ENCODE peak calls at places on chromosomes 12 and 14, in four cellular contexts. O, F, X and S are unnamed samples.
A peak's percentile ranks its signal among the peaks of the same experiment; 100 is the strongest.

GRCh38 chr14:98010791-98011190 is 1213.6 kb downstream of the VRK1 start:
- DNase-seq in O (no peak), F (no peak), X (no peak), S (no peak)

GRCh38 chr12:92032101-92032500 is 113.5 kb downstream of the BTG1 start:
- DNase-seq in O (no peak), F (no peak), X (no peak), S (no peak)

GRCh38 chr12:114134922-114135321 is 168.8 kb upstream of the RBM19 start:
- DNase-seq in O (no peak), F (no peak), X (no peak), S (no peak)

GRCh38 chr12:116391501-116391900 is 114.0 kb upstream of the MED13L start:
- DNase-seq in O (no peak), F (no peak), X (no peak), S (no peak)

GRCh38 chr14:103880334-103880985 is 33.1 kb upstream of the PPP1R13B start:
- DNase-seq in O (no peak), F (peak; percentile 85), X (peak; percentile 89), S (no peak)

GRCh38 chr14:90574640-90575131 is 177.9 kb downstream of the CALM1 start:
- DNase-seq in O (no peak), F (peak; percentile 81), X (no peak), S (no peak)

GRCh38 chr12:122356192-122356635 is 66.3 kb downstream of the CLIP1 start:
- DNase-seq in O (no peak), F (no peak), X (peak; percentile 41), S (peak; percentile 48)

GRCh38 chr12:103909811-103910210 is 20.4 kb upstream of the HSP90B1 start:
- DNase-seq in O (no peak), F (no peak), X (no peak), S (no peak)

GRCh38 chr12:25320123-25321006 is 69.6 kb upstream of the KRAS start:
- DNase-seq in O (no peak), F (no peak), X (no peak), S (no peak)

GRCh38 chr14:104147346-104148125 is 9.1 kb downstream of the KIF26A start:
- DNase-seq in O (no peak), F (peak; percentile 21), X (no peak), S (no peak)

GRCh38 chr14:88426271-88426670 is 40.8 kb downstream of the SPATA7 start:
- DNase-seq in O (no peak), F (no peak), X (no peak), S (no peak)

GRCh38 chr12:103966736-103967135 is 1.1 kb downstream of the TDG start:
- DNase-seq in O (no peak), F (no peak), X (no peak), S (no peak)

GRCh38 chr12:117044790-117045174 is 54.4 kb downstream of the TESC start:
- DNase-seq in O (no peak), F (no peak), X (no peak), S (no peak)

GRCh38 chr14:32307881-32308582 is 21.1 kb upstream of the AKAP6 start:
- DNase-seq in O (no peak), F (no peak), X (no peak), S (no peak)

GRCh38 chr14:106268013-106268727 is 741.8 kb downstream of the TMEM121 start:
- DNase-seq in O (peak; percentile 40), F (no peak), X (no peak), S (peak; percentile 78)

GRCh38 chr14:35883677-35884293 is 57.6 kb downstream of the BRMS1L start:
- DNase-seq in O (no peak), F (no peak), X (no peak), S (peak; percentile 6)

GRCh38 chr12:32494676-32495075 is 95.3 kb downstream of the FGD4 start:
- DNase-seq in O (no peak), F (no peak), X (no peak), S (no peak)

GRCh38 chr12:126182619-126183236 is 1117.5 kb downstream of the AACS start:
- DNase-seq in O (no peak), F (no peak), X (no peak), S (no peak)

DNA sequence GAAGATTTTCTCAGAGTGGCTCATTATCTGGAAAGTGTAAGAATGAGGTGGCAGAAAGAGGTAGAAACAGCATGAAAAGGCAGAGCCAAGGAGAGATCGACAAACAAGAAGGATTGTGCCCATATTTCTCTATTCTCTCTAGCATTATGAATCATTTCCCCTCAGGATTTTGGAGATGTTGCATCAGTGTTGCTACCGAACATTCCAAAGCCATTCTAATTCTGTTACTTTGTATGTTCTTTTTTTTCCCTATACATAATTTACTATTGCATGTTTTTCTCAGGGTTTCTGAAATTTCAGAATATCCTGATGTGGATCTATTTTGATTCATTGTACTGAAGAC is 61.4 kb downstream of the KICS2 start:
- DNase-seq in O (no peak), F (no peak), X (no peak), S (no peak)
- H3K4me3 ChIP-seq in O (no peak overlapping the region), F (no peak overlapping the region), X (no peak overlapping the region), S (no peak overlapping the region)

DNA sequence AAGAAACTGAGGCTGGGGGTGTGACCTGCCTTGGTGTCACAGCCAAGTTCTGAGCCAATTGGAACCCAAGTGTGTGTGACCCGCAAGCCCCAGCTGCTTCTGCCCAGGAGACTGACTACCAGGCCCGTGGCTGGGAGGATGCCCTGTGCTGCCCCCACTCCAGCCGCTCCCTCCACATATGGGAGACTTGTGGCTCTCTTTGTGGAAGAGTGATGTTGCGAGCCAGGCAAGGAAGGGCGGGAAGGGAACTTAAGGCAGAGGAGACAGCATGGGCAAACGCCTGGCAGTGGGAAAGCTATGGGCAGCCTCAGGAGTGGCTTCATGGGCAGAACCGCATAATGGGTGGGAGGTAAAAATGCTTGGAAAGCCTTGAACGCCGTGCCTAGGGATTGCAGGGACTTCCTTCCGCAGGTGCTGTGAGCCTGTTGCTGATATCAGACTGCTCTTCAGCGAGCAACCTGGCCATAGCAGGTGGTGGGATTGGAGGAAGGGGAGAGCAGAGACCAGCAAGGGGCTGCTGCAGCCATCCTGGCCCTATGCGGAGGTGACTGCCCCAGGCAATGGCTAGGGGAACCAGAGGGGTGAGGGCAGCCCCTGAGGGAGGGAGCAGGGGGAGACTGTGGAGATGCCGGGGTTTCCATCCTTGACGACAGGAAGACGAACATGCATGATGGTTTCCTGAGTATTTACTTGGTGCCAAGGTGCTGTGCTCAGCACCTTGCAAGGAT is 115.7 kb downstream of the LGMN start:
- DNase-seq in O (no peak), F (no peak), X (no peak), S (no peak)
- H3K27ac ChIP-seq in O (no peak overlapping the region), F (no peak overlapping the region), X (no peak overlapping the region), S (no peak overlapping the region)

GRCh38 chr14:33794791-33795300 is 156.0 kb downstream of the EGLN3 start:
- DNase-seq in O (no peak), F (no peak), X (no peak), S (no peak)

GRCh38 chr14:33790996-33791395 is 159.9 kb downstream of the EGLN3 start:
- DNase-seq in O (no peak), F (no peak), X (no peak), S (no peak)

GRCh38 chr14:33791971-33792370 is 158.9 kb downstream of the EGLN3 start:
- DNase-seq in O (no peak), F (no peak), X (no peak), S (no peak)

GRCh38 chr14:33793711-33794110 is 157.2 kb downstream of the EGLN3 start:
- DNase-seq in O (no peak), F (no peak), X (no peak), S (no peak)

GRCh38 chr14:33792387-33793368 is 158.2 kb downstream of the EGLN3 start:
- DNase-seq in O (peak; percentile 9), F (peak; percentile 74), X (peak; percentile 75), S (peak; percentile 48)
- H3K4me3 ChIP-seq in O (no peak overlapping the region), F (no peak overlapping the region), X (peak overlapping the region; percentile 29), S (no peak overlapping the region)

GRCh38 chr12:20631711-20632110 is 63.4 kb upstream of the SLCO1C1 start:
- DNase-seq in O (no peak), F (no peak), X (no peak), S (no peak)

GRCh38 chr12:20627001-20627588 is 68.0 kb upstream of the SLCO1C1 start:
- DNase-seq in O (no peak), F (no peak), X (no peak), S (no peak)

GRCh38 chr12:20629414-20630156 is 65.5 kb upstream of the SLCO1C1 start:
- DNase-seq in O (no peak), F (peak; percentile 30), X (peak; percentile 25), S (no peak)

GRCh38 chr12:20628388-20628787 is 66.7 kb upstream of the SLCO1C1 start:
- DNase-seq in O (no peak), F (no peak), X (no peak), S (no peak)

GRCh38 chr12:20628999-20629398 is 66.1 kb upstream of the SLCO1C1 start:
- DNase-seq in O (no peak), F (no peak), X (no peak), S (no peak)
- H3K27ac ChIP-seq in O (no peak overlapping the region), F (peak overlapping the region; percentile 15), X (peak overlapping the region; percentile 10), S (no peak overlapping the region)

GRCh38 chr14:60485600-60486251 is at the start of gene C14orf39:
- DNase-seq in O (no peak), F (no peak), X (no peak), S (no peak)
- H3K4me3 ChIP-seq in O (no peak within 1 kb of the TSS), F (no peak within 1 kb of the TSS), X (peak within 1 kb of the TSS; percentile 17), S (no peak within 1 kb of the TSS)